ENCODE peak calls at places on chromosomes 4 and X, in eight cellular contexts. V is GF-D8; O is stimulated activated CD4-positive, alpha-beta T cell treated with anti-CD3 and anti-CD28 coated beads, Interleukin-2, amount 100 ng/mL, for 48 hours; P is small intestine; H is cerebellum; D is NCI-H510A treated with DMSO at 0.1 percent for 48 hours; N is upper lobe of right lung; T is HTR-8/SVneo. G is an unnamed sample.

GRCh38 chrX:3962511-3963350 is 249.3 kb upstream of the PRKX start:
- DNase-seq in V (no peak), O (no peak), P (peak; percentile 13), H (no peak), D (peak; percentile 49), N (no peak), T (no peak), G (peak; percentile 1)

GRCh38 chr4:186887211-186887785 is 163.6 kb upstream of the FAT1 start:
- DNase-seq in V (no peak), O (no peak), P (no peak), H (no peak), D (peak; percentile 3), N (no peak), T (no peak), G (no peak)

GRCh38 chr4:7781993-7782392 is 157.7 kb downstream of the AFAP1 start:
- DNase-seq in V (no peak), O (no peak), P (no peak), H (no peak), D (no peak), N (peak; percentile 38), T (no peak), G (no peak)

GRCh38 chrX:46244451-46244850 is 300.8 kb downstream of the ZNF674 start:
- DNase-seq in V (no peak), O (no peak), P (no peak), H (no peak), D (no peak), N (no peak), T (no peak), G (no peak)

GRCh38 chr4:100042235-100042634 is 92.2 kb upstream of the H2AZ1 start:
- DNase-seq in V (no peak), O (no peak), P (no peak), H (no peak), D (no peak), N (no peak), T (no peak), G (no peak)

GRCh38 chrX:40504801-40505605 is 75.8 kb upstream of the ATP6AP2 start:
- DNase-seq in V (no peak), O (no peak), P (no peak), H (no peak), D (no peak), N (no peak), T (peak; percentile 26), G (no peak)

GRCh38 chr4:139278956-139279722 is 886 bp downstream of the MGARP start:
- DNase-seq in V (no peak), O (no peak), P (no peak), H (peak; percentile 23), D (no peak), N (no peak), T (no peak), G (no peak)

GRCh38 chr4:116099596-116099995 is 985.8 kb downstream of the TRAM1L1 start:
- DNase-seq in V (no peak), O (no peak), P (no peak), H (no peak), D (no peak), N (no peak), T (no peak), G (no peak)

GRCh38 chr4:48831532-48832015 is 686 bp downstream of the OCIAD1 start:
- DNase-seq in V (peak; percentile 10), O (no peak), P (peak; percentile 8), H (no peak), D (no peak), N (no peak), T (no peak), G (no peak)

GRCh38 chrX:19332983-19333382 is 10.7 kb upstream of the PDHA1 start:
- DNase-seq in V (no peak), O (no peak), P (no peak), H (peak; percentile 41), D (peak; percentile 0), N (no peak), T (no peak), G (no peak)

GRCh38 chr4:24842356-24842755 is 47.0 kb downstream of the SOD3 start:
- DNase-seq in V (no peak), O (no peak), P (no peak), H (no peak), D (no peak), N (no peak), T (no peak), G (no peak)

GRCh38 chr4:148515248-148515647 is 73.0 kb upstream of the NR3C2 start:
- DNase-seq in V (no peak), O (no peak), P (peak; percentile 29), H (no peak), D (no peak), N (no peak), T (peak; percentile 33), G (no peak)

GRCh38 chr4:122341906-122342305 is 36.9 kb upstream of the ADAD1 start:
- DNase-seq in V (no peak), O (no peak), P (no peak), H (no peak), D (no peak), N (no peak), T (peak; percentile 8), G (no peak)

GRCh38 chr4:36399762-36400353 is 118.4 kb downstream of the DTHD1 start:
- DNase-seq in V (no peak), O (peak; percentile 41), P (peak; percentile 40), H (no peak), D (no peak), N (no peak), T (no peak), G (peak; percentile 15)

GRCh38 chrX:137194164-137194563 is 160.4 kb upstream of the GPR101 start:
- DNase-seq in V (no peak), O (peak; percentile 2), P (peak; percentile 10), H (no peak), D (no peak), N (no peak), T (no peak), G (peak; percentile 20)

GRCh38 chrX:107715331-107716044 is 60.1 kb downstream of the TSC22D3 start:
- DNase-seq in V (no peak), O (no peak), P (peak; percentile 64), H (peak; percentile 62), D (no peak), N (no peak), T (no peak), G (no peak)

GRCh38 chrX:102684772-102685520 is 27.3 kb upstream of the GPRASP2 start:
- DNase-seq in V (no peak), O (no peak), P (no peak), H (peak; percentile 7), D (no peak), N (no peak), T (no peak), G (no peak)

GRCh38 chrX:103531002-103531401 is 11.7 kb upstream of the RAB40A start:
- DNase-seq in V (no peak), O (no peak), P (no peak), H (no peak), D (no peak), N (no peak), T (no peak), G (no peak)

GRCh38 chr4:82968972-82969371 is 41.7 kb downstream of the LIN54 start:
- DNase-seq in V (no peak), O (no peak), P (no peak), H (no peak), D (no peak), N (no peak), T (no peak), G (no peak)

GRCh38 chr4:3204021-3204431 is 44.9 kb upstream of the MSANTD1 start:
- DNase-seq in V (no peak), O (no peak), P (no peak), H (no peak), D (no peak), N (no peak), T (no peak), G (no peak)

GRCh38 chr4:91734682-91735081 is 569.1 kb upstream of the GRID2 start:
- DNase-seq in V (no peak), O (no peak), P (peak; percentile 5), H (no peak), D (no peak), N (no peak), T (no peak), G (no peak)

GRCh38 chr4:76308548-76308947 is 2.0 kb downstream of the STBD1 start:
- DNase-seq in V (no peak), O (no peak), P (peak; percentile 83), H (no peak), D (peak; percentile 10), N (no peak), T (no peak), G (no peak)

GRCh38 chrX:129808163-129808828 is 28.5 kb downstream of the SASH3 start:
- DNase-seq in V (no peak), O (no peak), P (no peak), H (no peak), D (no peak), N (no peak), T (no peak), G (no peak)

GRCh38 chrX:14095702-14096101 is 66.0 kb upstream of the GEMIN8 start:
- DNase-seq in V (no peak), O (peak; percentile 5), P (peak; percentile 49), H (peak; percentile 43), D (no peak), N (no peak), T (peak; percentile 27), G (peak; percentile 20)

GRCh38 chrX:103467870-103468269 is 51.4 kb downstream of the RAB40A start:
- DNase-seq in V (no peak), O (no peak), P (peak; percentile 26), H (no peak), D (no peak), N (no peak), T (no peak), G (no peak)

GRCh38 chr4:67327245-67327860 is 217.9 kb downstream of the CENPC start:
- DNase-seq in V (peak; percentile 13), O (peak; percentile 42), P (peak; percentile 61), H (peak; percentile 58), D (peak; percentile 83), N (no peak), T (peak; percentile 49), G (peak; percentile 30)

GRCh38 chr4:48216563-48216962 is 53.1 kb downstream of the TEC start:
- DNase-seq in V (no peak), O (no peak), P (no peak), H (no peak), D (no peak), N (no peak), T (no peak), G (no peak)

GRCh38 chrX:24002792-24003191 is 24.2 kb downstream of the KLHL15 start:
- DNase-seq in V (no peak), O (no peak), P (no peak), H (no peak), D (no peak), N (no peak), T (no peak), G (no peak)

GRCh38 chrX:76279007-76279406 is 106.1 kb downstream of the PBDC1 start:
- DNase-seq in V (no peak), O (peak; percentile 7), P (peak; percentile 18), H (peak; percentile 8), D (peak; percentile 50), N (no peak), T (peak; percentile 1), G (peak; percentile 41)

GRCh38 chr4:174394915-174395314 is 111.2 kb downstream of the CEP44 start:
- DNase-seq in V (no peak), O (no peak), P (no peak), H (no peak), D (no peak), N (no peak), T (peak; percentile 3), G (no peak)

GRCh38 chr4:74033721-74034120 is 4.8 kb downstream of the CXCL3 start:
- DNase-seq in V (no peak), O (no peak), P (no peak), H (no peak), D (no peak), N (no peak), T (no peak), G (no peak)

GRCh38 chr4:37780444-37781133 is 45.9 kb upstream of the PGM2 start:
- DNase-seq in V (peak; percentile 41), O (peak; percentile 5), P (peak; percentile 48), H (no peak), D (no peak), N (no peak), T (no peak), G (no peak)

GRCh38 chr4:1806596-1807257 is 13.6 kb downstream of the FGFR3 start:
- DNase-seq in V (no peak), O (no peak), P (no peak), H (no peak), D (no peak), N (no peak), T (no peak), G (no peak)

GRCh38 chr4:125938541-125938940 is 623.8 kb downstream of the FAT4 start:
- DNase-seq in V (no peak), O (no peak), P (no peak), H (no peak), D (no peak), N (no peak), T (no peak), G (no peak)